ENCODE peak calls at places on chromosomes 13 and 19, in five cellular contexts. X is AG09309, D is tibial nerve, Q is IMR-90, L is spleen. E is an unnamed sample.

GRCh38 chr19:18278521-18279265 is 2.7 kb downstream of the JUND start:
- DNase-seq in X (no peak), D (no peak), Q (no peak), L (peak; percentile 81), E (peak; percentile 38)

GRCh38 chr13:43242040-43242439 is 218.7 kb downstream of the DNAJC15 start:
- DNase-seq in X (no peak), D (no peak), Q (peak; percentile 47), L (no peak), E (peak; percentile 47)

GRCh38 chr19:55525289-55526101 is 11.4 kb downstream of the SBK2 start:
- DNase-seq in X (no peak), D (no peak), Q (no peak), L (no peak), E (no peak)

GRCh38 chr13:111183959-111184684 is 69.0 kb downstream of the ARHGEF7 start:
- DNase-seq in X (no peak), D (no peak), Q (no peak), L (no peak), E (no peak)

GRCh38 chr13:96621634-96622033 is 372.6 kb downstream of the OXGR1 start:
- DNase-seq in X (no peak), D (no peak), Q (no peak), L (no peak), E (no peak)

GRCh38 chr13:74145249-74145970 is 11.2 kb upstream of the KLF12 start:
- DNase-seq in X (no peak), D (no peak), Q (peak; percentile 91), L (no peak), E (peak; percentile 75)

GRCh38 chr13:93547886-93548285 is 321.3 kb downstream of the GPC6 start:
- DNase-seq in X (no peak), D (no peak), Q (no peak), L (no peak), E (no peak)

GRCh38 chr19:4059931-4060620 is 6.6 kb downstream of the ZBTB7A start:
- DNase-seq in X (no peak), D (peak; percentile 58), Q (no peak), L (peak; percentile 93), E (no peak)

GRCh38 chr19:482186-483041 is 13.9 kb upstream of the MADCAM1 start:
- DNase-seq in X (no peak), D (no peak), Q (no peak), L (peak; percentile 55), E (no peak)

GRCh38 chr19:41323023-41323422 is 13.1 kb downstream of the CCDC97 start:
- DNase-seq in X (no peak), D (no peak), Q (peak; percentile 92), L (no peak), E (peak; percentile 88)

GRCh38 chr13:108961542-108962125 is 332.2 kb downstream of the MYO16 start:
- DNase-seq in X (peak; percentile 25), D (no peak), Q (peak; percentile 62), L (no peak), E (peak; percentile 79)

DNA sequence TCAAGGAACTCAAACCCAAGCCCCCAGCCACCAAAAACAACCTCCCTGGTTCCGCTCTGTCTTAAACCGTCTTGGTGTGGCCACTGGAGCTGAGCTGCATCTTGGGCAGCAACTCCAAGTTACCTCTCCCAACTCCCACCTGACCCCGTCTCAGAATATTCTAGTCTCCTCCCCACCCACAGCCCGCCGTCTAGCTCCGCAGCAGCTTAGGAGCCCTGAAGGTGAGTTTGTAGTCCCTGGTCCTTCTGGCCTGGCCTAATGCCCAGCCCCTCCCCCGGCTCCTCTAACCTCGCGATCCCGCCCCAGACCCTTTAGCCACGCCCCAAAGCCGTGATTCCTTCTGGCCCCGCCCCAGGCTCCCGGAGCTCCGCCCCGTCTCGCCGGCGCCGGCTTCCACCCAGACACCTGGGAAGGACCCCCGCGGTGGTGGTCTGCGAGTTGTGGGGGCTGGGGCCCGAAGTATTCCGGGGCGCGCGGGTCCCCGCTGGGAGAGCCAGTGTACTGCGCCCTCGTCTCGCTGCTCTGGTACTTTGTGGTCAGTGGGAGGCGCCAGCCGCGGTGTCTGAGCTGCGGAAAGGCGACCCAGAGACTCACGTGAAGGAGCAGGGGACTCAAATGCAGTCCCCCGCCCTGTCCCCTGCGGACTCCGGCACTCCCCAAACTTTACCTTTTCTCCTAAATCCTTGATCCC is 2.5 kb upstream of the LHB start:
- DNase-seq in X (no peak), D (no peak), Q (peak; percentile 17), L (peak; percentile 88), E (peak; percentile 45)
- H3K4me3 ChIP-seq in X (peak overlapping the region; percentile 39), D (peak overlapping the region; percentile 2), Q (peak overlapping the region; percentile 51), L (peak overlapping the region; percentile 49), E (peak overlapping the region; percentile 47)

DNA sequence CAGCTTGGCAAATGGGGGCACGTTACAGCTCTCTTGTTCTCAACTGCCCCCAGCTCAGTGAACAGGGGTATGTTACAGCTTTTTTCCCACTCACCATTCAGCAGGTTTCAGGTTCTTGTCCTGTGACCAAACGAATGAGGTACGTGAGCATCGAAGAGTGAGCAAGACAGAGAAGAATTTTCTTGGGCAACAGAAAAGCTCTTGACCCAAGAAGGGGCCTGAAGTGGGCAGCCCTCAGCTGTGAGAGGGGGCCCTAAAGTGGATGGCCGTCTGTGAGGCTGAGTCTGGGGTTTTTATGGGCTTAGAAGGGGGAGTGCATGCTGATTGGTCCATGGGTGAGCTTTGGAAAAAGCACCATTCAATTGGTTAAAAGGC is 21.4 kb downstream of the CCDC70 start:
- DNase-seq in X (no peak), D (no peak), Q (no peak), L (no peak), E (no peak)
- TF ChIP-seq CTCF in X (no peak), D (no peak), Q (no peak), L (no peak), E (no peak)

GRCh38 chr19:10593148-10593547 is 6.0 kb upstream of the AP1M2 start:
- DNase-seq in X (no peak), D (no peak), Q (no peak), L (no peak), E (no peak)

GRCh38 chr19:10587839-10588150 is 683 bp upstream of the AP1M2 start:
- DNase-seq in X (no peak), D (no peak), Q (no peak), L (no peak), E (no peak)

GRCh38 chr19:10583021-10583776 is 3.9 kb downstream of the AP1M2 start:
- DNase-seq in X (no peak), D (no peak), Q (no peak), L (no peak), E (no peak)

GRCh38 chr19:10586396-10586795 is 716 bp downstream of the AP1M2 start:
- DNase-seq in X (no peak), D (no peak), Q (no peak), L (no peak), E (no peak)

GRCh38 chr19:10587022-10587838 is at the start of gene AP1M2:
- DNase-seq in X (no peak), D (no peak), Q (no peak), L (no peak), E (no peak)
- H3K4me3 ChIP-seq in X (no peak within 1 kb of the TSS), D (no peak within 1 kb of the TSS), Q (no peak within 1 kb of the TSS), L (no peak within 1 kb of the TSS), E (no peak within 1 kb of the TSS)

GRCh38 chr13:44474122-44474910 is 100.7 kb downstream of the SERP2 start:
- DNase-seq in X (no peak), D (no peak), Q (peak; percentile 17), L (no peak), E (peak; percentile 14)
- TF ChIP-seq CTCF in X (no peak), D (no peak), Q (no peak), L (no peak), E (no peak)

GRCh38 chr19:49474545-49474930 is 523 bp downstream of the FLT3LG start:
- DNase-seq in X (no peak), D (no peak), Q (no peak), L (no peak), E (no peak)

GRCh38 chr19:49473868-49474544 is at the start of gene FLT3LG:
- DNase-seq in X (peak; percentile 34), D (peak; percentile 50), Q (peak; percentile 69), L (peak; percentile 95), E (peak; percentile 76)

GRCh38 chr19:49475191-49475932 is 1.3 kb downstream of the FLT3LG start:
- DNase-seq in X (no peak), D (no peak), Q (no peak), L (no peak), E (no peak)

GRCh38 chr19:49472936-49473335 is 1.1 kb upstream of the FLT3LG start:
- DNase-seq in X (no peak), D (no peak), Q (no peak), L (no peak), E (no peak)

DNA sequence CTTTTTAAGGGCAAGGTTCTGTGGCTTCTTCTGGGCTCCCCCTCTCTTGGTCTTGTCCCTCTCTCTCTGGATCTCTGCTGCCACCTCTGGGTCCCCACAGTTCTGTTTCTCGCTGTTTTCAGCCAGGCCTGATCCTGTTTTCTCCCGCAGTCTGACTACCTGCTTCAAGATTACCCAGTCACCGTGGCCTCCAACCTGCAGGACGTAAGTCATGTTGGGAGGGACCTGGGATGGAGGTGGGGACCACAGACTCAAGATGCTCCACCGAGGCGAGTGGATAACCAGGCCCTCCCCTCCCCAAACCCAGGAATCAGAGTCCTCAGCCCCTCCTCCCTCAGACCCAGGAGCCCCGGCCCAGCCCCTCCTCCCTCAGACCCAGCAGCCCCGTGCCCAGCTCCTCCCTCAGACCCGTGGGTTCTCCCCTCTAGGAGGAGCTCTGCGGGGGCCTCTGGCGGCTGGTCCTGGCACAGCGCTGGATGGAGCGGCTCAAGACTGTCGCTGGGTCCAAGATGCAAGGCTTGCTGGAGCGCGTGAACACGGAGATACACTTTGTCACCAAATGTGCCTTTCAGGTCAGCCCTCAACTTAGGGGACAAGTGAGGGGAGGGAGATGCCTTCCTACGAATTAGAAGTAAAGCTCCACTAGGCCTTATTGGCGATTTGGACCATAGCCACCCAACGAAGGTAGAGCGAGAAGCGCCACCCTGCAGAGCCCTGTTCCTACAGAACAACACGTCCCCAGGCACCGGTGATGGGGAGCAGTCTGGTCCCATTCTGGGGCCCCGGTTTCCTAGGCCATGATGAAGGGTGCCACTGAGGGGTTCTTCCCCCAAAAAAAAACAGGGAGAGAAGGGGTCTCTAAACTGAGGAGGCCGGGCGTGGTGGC is 2.2 kb downstream of the FLT3LG start:
- DNase-seq in X (no peak), D (no peak), Q (no peak), L (no peak), E (peak; percentile 60)
- H3K4me3 ChIP-seq in X (no peak overlapping the region), D (no peak overlapping the region), Q (no peak overlapping the region), L (no peak overlapping the region), E (no peak overlapping the region)

DNA sequence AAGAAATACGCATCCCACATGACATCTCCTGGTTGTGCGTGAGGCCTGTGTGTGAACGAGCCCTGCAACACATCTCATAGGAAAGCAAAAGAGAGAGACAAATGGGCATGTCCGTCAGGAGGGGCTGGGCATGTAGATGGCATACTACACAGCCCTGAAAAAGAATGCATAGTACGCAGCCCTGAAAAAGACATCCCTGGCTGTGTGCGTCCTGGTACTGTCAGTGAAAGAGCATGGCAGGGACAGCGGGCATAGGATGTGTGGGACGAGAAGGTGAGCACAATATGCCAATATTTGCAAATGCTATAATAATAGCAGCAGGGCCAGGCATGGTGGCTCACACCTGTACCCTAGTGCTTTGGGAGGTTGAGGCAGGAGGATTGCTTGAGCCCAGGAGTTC is 28.6 kb downstream of the PTPRS start:
- DNase-seq in X (no peak), D (no peak), Q (no peak), L (no peak), E (no peak)
- TF ChIP-seq CTCF in X (no peak), D (no peak), Q (no peak), L (no peak), E (no peak)

E was measured in choroid plexus epithelial cell.